ENCODE peak calls at places on chromosome 3, in seven cellular contexts. One of them, this sample, is unnamed.

GRCh38 chr3:23992051-23992628 is 47.1 kb downstream of the NR1D2 start:
- DNase-seq in GM23338: peak; percentile 41
- DNase-seq in PC-3: peak; percentile 14
- DNase-seq in MM.1S: no peak
- DNase-seq in neural progenitor cell: peak; percentile 25
- DNase-seq in hepatocyte: no peak
- DNase-seq in HCT116: no peak
- DNase-seq in this sample: peak; percentile 74

GRCh38 chr3:119597548-119598288 is at the start of gene PLA1A:
- DNase-seq in GM23338: no peak
- DNase-seq in PC-3: peak; percentile 8
- DNase-seq in MM.1S: no peak
- DNase-seq in neural progenitor cell: no peak
- DNase-seq in hepatocyte: peak; percentile 61
- DNase-seq in HCT116: no peak
- DNase-seq in this sample: no peak

GRCh38 chr3:85303156-85303555 is 344.4 kb downstream of the CADM2 start:
- DNase-seq in GM23338: no peak
- DNase-seq in PC-3: no peak
- DNase-seq in MM.1S: no peak
- DNase-seq in neural progenitor cell: no peak
- DNase-seq in hepatocyte: no peak
- DNase-seq in HCT116: no peak
- DNase-seq in this sample: no peak

GRCh38 chr3:193556841-193557240 is 2.1 kb upstream of the ATP13A4 start:
- DNase-seq in GM23338: no peak
- DNase-seq in PC-3: no peak
- DNase-seq in MM.1S: no peak
- DNase-seq in neural progenitor cell: no peak
- DNase-seq in hepatocyte: no peak
- DNase-seq in HCT116: no peak
- DNase-seq in this sample: no peak

GRCh38 chr3:142563491-142563997 is 15.0 kb downstream of the ATR start:
- DNase-seq in GM23338: no peak
- DNase-seq in PC-3: no peak
- DNase-seq in MM.1S: no peak
- DNase-seq in neural progenitor cell: no peak
- DNase-seq in hepatocyte: no peak
- DNase-seq in HCT116: no peak
- DNase-seq in this sample: no peak

GRCh38 chr3:197807969-197808587 is 17.0 kb downstream of the LRCH3 start:
- DNase-seq in GM23338: no peak
- DNase-seq in PC-3: no peak
- DNase-seq in MM.1S: no peak
- DNase-seq in neural progenitor cell: no peak
- DNase-seq in hepatocyte: no peak
- DNase-seq in HCT116: no peak
- DNase-seq in this sample: peak; percentile 75

GRCh38 chr3:179801831-179802230 is 149.0 kb downstream of the USP13 start:
- DNase-seq in GM23338: no peak
- DNase-seq in PC-3: no peak
- DNase-seq in MM.1S: no peak
- DNase-seq in neural progenitor cell: no peak
- DNase-seq in hepatocyte: no peak
- DNase-seq in HCT116: no peak
- DNase-seq in this sample: peak; percentile 29

GRCh38 chr3:156211583-156211982 is 91.2 kb downstream of the KCNAB1 start:
- DNase-seq in GM23338: no peak
- DNase-seq in PC-3: peak; percentile 74
- DNase-seq in MM.1S: no peak
- DNase-seq in neural progenitor cell: no peak
- DNase-seq in hepatocyte: no peak
- DNase-seq in HCT116: no peak
- DNase-seq in this sample: peak; percentile 29

GRCh38 chr3:89227634-89228033 is 120.2 kb downstream of the EPHA3 start:
- DNase-seq in GM23338: no peak
- DNase-seq in PC-3: peak; percentile 20
- DNase-seq in MM.1S: no peak
- DNase-seq in neural progenitor cell: no peak
- DNase-seq in hepatocyte: no peak
- DNase-seq in HCT116: no peak
- DNase-seq in this sample: peak; percentile 27

GRCh38 chr3:163622384-163622783 is 1455.9 kb downstream of the SI start:
- DNase-seq in GM23338: peak; percentile 81
- DNase-seq in PC-3: peak; percentile 63
- DNase-seq in MM.1S: no peak
- DNase-seq in neural progenitor cell: peak; percentile 81
- DNase-seq in hepatocyte: peak; percentile 27
- DNase-seq in HCT116: peak; percentile 0
- DNase-seq in this sample: no peak

GRCh38 chr3:77420316-77420715 is 380.4 kb downstream of the ROBO2 start:
- DNase-seq in GM23338: no peak
- DNase-seq in PC-3: no peak
- DNase-seq in MM.1S: no peak
- DNase-seq in neural progenitor cell: no peak
- DNase-seq in hepatocyte: no peak
- DNase-seq in HCT116: no peak
- DNase-seq in this sample: no peak

GRCh38 chr3:50299929-50300680 is 900 bp upstream of the HYAL3 start:
- DNase-seq in GM23338: no peak
- DNase-seq in PC-3: no peak
- DNase-seq in MM.1S: no peak
- DNase-seq in neural progenitor cell: no peak
- DNase-seq in hepatocyte: no peak
- DNase-seq in HCT116: no peak
- DNase-seq in this sample: peak; percentile 86

GRCh38 chr3:146163584-146163983 is 2.6 kb upstream of the PLOD2 start:
- DNase-seq in GM23338: no peak
- DNase-seq in PC-3: peak; percentile 99
- DNase-seq in MM.1S: no peak
- DNase-seq in neural progenitor cell: no peak
- DNase-seq in hepatocyte: no peak
- DNase-seq in HCT116: no peak
- DNase-seq in this sample: peak; percentile 89

GRCh38 chr3:113933746-113934145 is 14.1 kb upstream of the ZDHHC23 start:
- DNase-seq in GM23338: no peak
- DNase-seq in PC-3: no peak
- DNase-seq in MM.1S: no peak
- DNase-seq in neural progenitor cell: no peak
- DNase-seq in hepatocyte: no peak
- DNase-seq in HCT116: no peak
- DNase-seq in this sample: no peak

GRCh38 chr3:177294221-177294620 is 96.9 kb upstream of the TBL1XR1 start:
- DNase-seq in GM23338: no peak
- DNase-seq in PC-3: peak; percentile 63
- DNase-seq in MM.1S: no peak
- DNase-seq in neural progenitor cell: no peak
- DNase-seq in hepatocyte: peak; percentile 29
- DNase-seq in HCT116: no peak
- DNase-seq in this sample: peak; percentile 73

GRCh38 chr3:138775254-138775595 is 59.5 kb downstream of the PIK3CB start:
- DNase-seq in GM23338: no peak
- DNase-seq in PC-3: no peak
- DNase-seq in MM.1S: no peak
- DNase-seq in neural progenitor cell: no peak
- DNase-seq in hepatocyte: no peak
- DNase-seq in HCT116: no peak
- DNase-seq in this sample: peak; percentile 15

GRCh38 chr3:150528359-150528797 is 17.9 kb downstream of the SERP1 start:
- DNase-seq in GM23338: no peak
- DNase-seq in PC-3: peak; percentile 56
- DNase-seq in MM.1S: peak; percentile 14
- DNase-seq in neural progenitor cell: no peak
- DNase-seq in hepatocyte: no peak
- DNase-seq in HCT116: no peak
- DNase-seq in this sample: peak; percentile 51

GRCh38 chr3:37308247-37308646 is 133.9 kb upstream of the LRRFIP2 start:
- DNase-seq in GM23338: peak; percentile 53
- DNase-seq in PC-3: peak; percentile 66
- DNase-seq in MM.1S: peak; percentile 34
- DNase-seq in neural progenitor cell: peak; percentile 26
- DNase-seq in hepatocyte: peak; percentile 26
- DNase-seq in HCT116: peak; percentile 7
- DNase-seq in this sample: peak; percentile 47

GRCh38 chr3:182392182-182392917 is 401.0 kb upstream of the ATP11B start:
- DNase-seq in GM23338: peak; percentile 73
- DNase-seq in PC-3: peak; percentile 17
- DNase-seq in MM.1S: peak; percentile 84
- DNase-seq in neural progenitor cell: no peak
- DNase-seq in hepatocyte: no peak
- DNase-seq in HCT116: no peak
- DNase-seq in this sample: no peak

GRCh38 chr3:113626513-113627371 is 69.7 kb downstream of the USF3 start:
- DNase-seq in GM23338: peak; percentile 91
- DNase-seq in PC-3: peak; percentile 70
- DNase-seq in MM.1S: peak; percentile 60
- DNase-seq in neural progenitor cell: peak; percentile 86
- DNase-seq in hepatocyte: peak; percentile 73
- DNase-seq in HCT116: peak; percentile 79
- DNase-seq in this sample: peak; percentile 72

GRCh38 chr3:89332311-89333159 is 225.1 kb downstream of the EPHA3 start:
- DNase-seq in GM23338: peak; percentile 67
- DNase-seq in PC-3: no peak
- DNase-seq in MM.1S: no peak
- DNase-seq in neural progenitor cell: peak; percentile 17
- DNase-seq in hepatocyte: no peak
- DNase-seq in HCT116: no peak
- DNase-seq in this sample: no peak

GRCh38 chr3:71784914-71785593 is at the start of gene PROK2:
- DNase-seq in GM23338: peak; percentile 77
- DNase-seq in PC-3: no peak
- DNase-seq in MM.1S: no peak
- DNase-seq in neural progenitor cell: peak; percentile 76
- DNase-seq in hepatocyte: peak; percentile 33
- DNase-seq in HCT116: no peak
- DNase-seq in this sample: peak; percentile 49
- TF ChIP-seq EZH2 in GM23338: no peak
- TF ChIP-seq EZH2 in PC-3: no peak
- TF ChIP-seq EZH2 in MM.1S: no peak
- TF ChIP-seq EZH2 in neural progenitor cell: peak; percentile 39
- TF ChIP-seq EZH2 in hepatocyte: peak; percentile 74
- TF ChIP-seq EZH2 in HCT116: no peak
- TF ChIP-seq EZH2 in this sample: peak; percentile 15

DNA sequence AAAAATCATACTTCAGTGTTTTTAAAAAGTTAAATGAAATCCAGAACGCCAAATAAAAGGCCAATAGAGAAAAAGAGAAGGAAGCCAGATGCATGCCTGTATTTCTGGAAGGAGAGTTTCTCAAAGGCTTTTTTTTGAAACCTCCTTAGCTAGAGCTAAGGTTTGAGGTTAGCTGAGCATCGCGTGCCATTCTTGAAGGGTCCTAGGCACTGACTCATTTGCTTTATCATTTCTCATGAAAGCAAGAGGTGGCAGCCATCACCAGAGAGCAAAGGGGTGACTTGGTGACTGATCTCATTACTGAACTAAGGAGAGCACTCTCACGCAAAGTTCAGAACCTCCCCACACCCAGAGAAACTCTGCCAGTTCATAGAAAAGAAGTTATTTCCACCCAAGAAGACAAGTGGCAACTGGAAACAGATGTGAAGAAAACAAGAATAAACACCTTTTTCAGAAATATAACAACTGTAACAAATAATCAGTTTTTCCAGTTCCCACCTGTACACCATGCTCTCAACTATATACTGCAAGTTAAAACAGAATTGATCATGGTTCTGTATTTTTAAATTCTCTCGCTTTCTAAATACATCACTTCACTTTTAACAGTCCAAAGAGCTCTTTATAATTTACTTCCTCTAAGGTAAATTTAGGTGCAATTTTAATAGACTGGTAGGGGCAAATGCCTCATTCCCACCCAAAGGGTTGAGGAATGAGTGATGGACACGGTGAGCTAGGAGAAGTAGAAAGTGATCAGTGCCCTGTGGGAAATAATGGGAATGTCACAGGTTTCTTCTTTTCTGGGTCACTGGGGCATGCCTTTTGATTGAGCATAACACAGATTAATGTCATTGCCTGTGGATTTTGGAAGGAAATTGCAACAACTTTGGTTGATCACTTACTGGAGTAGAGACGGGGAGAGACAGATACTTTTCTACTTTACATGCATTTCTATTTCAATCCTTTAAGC is 24.7 kb downstream of the GPR15 start:
- DNase-seq in GM23338: no peak
- DNase-seq in PC-3: no peak
- DNase-seq in MM.1S: peak; percentile 77
- DNase-seq in neural progenitor cell: no peak
- DNase-seq in hepatocyte: no peak
- DNase-seq in HCT116: peak; percentile 93
- DNase-seq in this sample: peak; percentile 7
- TF ChIP-seq EZH2phosphoT487 in GM23338: no peak
- TF ChIP-seq EZH2phosphoT487 in PC-3: no peak
- TF ChIP-seq EZH2phosphoT487 in MM.1S: no peak
- TF ChIP-seq EZH2phosphoT487 in neural progenitor cell: no peak
- TF ChIP-seq EZH2phosphoT487 in hepatocyte: no peak
- TF ChIP-seq EZH2phosphoT487 in HCT116: no peak
- TF ChIP-seq EZH2phosphoT487 in this sample: no peak

DNA sequence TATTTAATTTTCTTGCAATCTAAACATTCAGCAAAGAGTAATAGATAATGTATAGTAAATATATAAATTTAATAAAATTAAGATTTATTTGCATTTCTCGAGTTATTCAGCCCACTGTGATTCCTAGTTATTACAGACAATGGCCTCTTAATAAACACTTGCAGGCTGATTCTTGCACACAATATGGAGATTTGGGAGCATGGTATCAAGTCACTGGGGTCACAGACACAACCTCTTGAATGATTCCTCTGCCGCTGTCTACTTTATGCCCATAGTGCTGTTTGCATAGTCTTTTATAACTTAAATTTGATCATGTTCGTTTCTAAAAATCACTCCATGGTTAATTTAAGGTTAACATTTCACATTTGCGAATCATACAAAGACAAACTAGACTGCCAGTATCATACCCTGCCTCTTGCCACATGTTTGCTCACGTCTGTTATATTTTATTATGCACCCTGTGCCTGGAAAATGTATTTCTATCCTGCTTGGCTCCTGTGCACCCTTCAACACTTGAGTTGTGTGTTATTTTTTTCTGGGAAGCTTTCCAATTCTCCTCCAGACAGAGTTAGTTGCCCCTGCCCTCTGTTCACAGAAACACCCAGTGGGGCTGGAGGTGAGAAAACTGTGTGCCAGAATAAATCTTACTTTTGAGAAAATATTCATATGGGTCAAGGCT is 206.3 kb upstream of the ROBO1 start:
- DNase-seq in GM23338: no peak
- DNase-seq in PC-3: peak; percentile 81
- DNase-seq in MM.1S: no peak
- DNase-seq in neural progenitor cell: no peak
- DNase-seq in hepatocyte: no peak
- DNase-seq in HCT116: no peak
- DNase-seq in this sample: no peak
- H2AFZ ChIP-seq in GM23338: peak overlapping the region; percentile 33
- H2AFZ ChIP-seq in PC-3: peak overlapping the region; percentile 31
- H2AFZ ChIP-seq in MM.1S: no peak overlapping the region
- H2AFZ ChIP-seq in neural progenitor cell: no peak overlapping the region
- H2AFZ ChIP-seq in hepatocyte: no peak overlapping the region
- H2AFZ ChIP-seq in HCT116: no peak overlapping the region
- H2AFZ ChIP-seq in this sample: no peak overlapping the region

DNA sequence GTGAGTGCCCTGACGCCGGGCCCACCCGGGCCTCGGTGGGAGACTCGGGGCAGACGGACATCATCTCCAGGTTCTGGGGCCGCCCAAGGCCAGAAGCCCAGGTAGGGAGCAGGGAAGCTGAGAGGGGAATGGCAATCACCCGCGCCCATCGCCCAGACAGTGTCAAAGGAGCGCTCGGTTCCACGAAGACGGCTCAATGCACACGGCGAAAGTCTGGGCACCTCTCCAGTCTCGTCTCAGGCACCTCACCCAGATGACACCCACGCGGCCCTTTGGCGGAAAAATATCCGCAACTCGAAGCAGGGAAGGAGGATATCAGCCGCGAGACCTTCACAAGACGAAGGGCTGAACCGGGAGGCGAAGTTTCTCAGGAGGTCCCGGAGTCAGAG is 942 bp downstream of the IL17RD start:
- DNase-seq in GM23338: no peak
- DNase-seq in PC-3: no peak
- DNase-seq in MM.1S: no peak
- DNase-seq in neural progenitor cell: no peak
- DNase-seq in hepatocyte: peak; percentile 52
- DNase-seq in HCT116: no peak
- DNase-seq in this sample: peak; percentile 74
- TF ChIP-seq EZH2 in GM23338: no peak
- TF ChIP-seq EZH2 in PC-3: no peak
- TF ChIP-seq EZH2 in MM.1S: no peak
- TF ChIP-seq EZH2 in neural progenitor cell: no peak
- TF ChIP-seq EZH2 in hepatocyte: no peak
- TF ChIP-seq EZH2 in HCT116: no peak
- TF ChIP-seq EZH2 in this sample: no peak